ENCODE peak calls at places on chromosomes 2 and 18, in seven cellular contexts. A, D, G, Z, F, C and K are unnamed samples.

GRCh38 chr18:78753240-78753639 is 226.4 kb upstream of the SALL3 start:
- DNase-seq in D (no peak), C (no peak), F (no peak), Z (no peak), A (no peak), G (no peak), K (no peak)

GRCh38 chr2:66003931-66004330 is 431.0 kb upstream of the MEIS1 start:
- DNase-seq in G (no peak), F (no peak), A (no peak), D (no peak), Z (no peak), C (no peak), K (no peak)

GRCh38 chr2:101805146-101806088 is 107.9 kb downstream of the MAP4K4 start:
- DNase-seq in C (no peak), Z (no peak), G (no peak), F (no peak), D (no peak), A (no peak), K (peak; percentile 49)

GRCh38 chr2:172643142-172643541 is 87.3 kb downstream of the PDK1 start:
- DNase-seq in A (no peak), G (no peak), Z (no peak), C (no peak), F (no peak), D (no peak), K (no peak)

GRCh38 chr18:3623769-3624545 is 174.0 kb downstream of the TGIF1 start:
- DNase-seq in C (peak; percentile 69), A (peak; percentile 81), D (peak; percentile 96), G (no peak), Z (peak; percentile 85), F (peak; percentile 29), K (peak; percentile 97)

GRCh38 chr2:63767307-63767706 is 74.4 kb upstream of the UGP2 start:
- DNase-seq in D (no peak), A (no peak), C (no peak), Z (no peak), G (no peak), F (no peak), K (no peak)

GRCh38 chr2:68135448-68136320 is 22.0 kb upstream of the PNO1 start:
- DNase-seq in A (no peak), G (no peak), C (no peak), F (no peak), D (no peak), Z (no peak), K (no peak)

GRCh38 chr2:127176371-127177311 is 43.5 kb downstream of the CYP27C1 start:
- DNase-seq in D (no peak), A (peak; percentile 53), Z (peak; percentile 65), G (no peak), C (no peak), F (no peak), K (no peak)

GRCh38 chr2:239576784-239577183 is 176.0 kb upstream of the HDAC4 start:
- DNase-seq in D (no peak), Z (no peak), F (no peak), G (no peak), A (no peak), C (no peak), K (no peak)

GRCh38 chr18:52341617-52342381 is 1.8 kb downstream of the DCC start:
- DNase-seq in Z (no peak), A (peak; percentile 18), G (no peak), D (no peak), C (no peak), F (no peak), K (no peak)

GRCh38 chr2:34401186-34401585 is 802.1 kb upstream of the FAM98A start:
- DNase-seq in C (no peak), G (no peak), D (no peak), A (no peak), F (no peak), Z (no peak), K (no peak)

GRCh38 chr2:226904592-226904991 is 68.7 kb downstream of the RHBDD1 start:
- DNase-seq in G (no peak), C (no peak), D (no peak), Z (no peak), F (no peak), A (no peak), K (no peak)

GRCh38 chr2:193350509-193350908 is 1155.8 kb upstream of the TMEFF2 start:
- DNase-seq in G (no peak), Z (no peak), F (no peak), A (no peak), D (no peak), C (no peak), K (no peak)

GRCh38 chr2:44168684-44169154 is at the start of gene PPM1B:
- DNase-seq in Z (peak; percentile 99), D (no peak), C (no peak), F (no peak), G (peak; percentile 99), A (peak; percentile 99), K (no peak)

GRCh38 chr2:176494949-176495353 is 225.7 kb downstream of the MTX2 start:
- DNase-seq in F (no peak), Z (peak; percentile 67), C (no peak), G (no peak), A (peak; percentile 11), D (no peak), K (no peak)

GRCh38 chr2:128415768-128416039 is 97.0 kb upstream of the HS6ST1 start:
- DNase-seq in D (no peak), A (no peak), Z (no peak), C (no peak), G (no peak), F (no peak), K (no peak)

GRCh38 chr2:231425811-231426703 is 30.5 kb downstream of the B3GNT7 start:
- DNase-seq in A (no peak), D (no peak), C (no peak), F (no peak), G (peak; percentile 56), Z (no peak), K (no peak)

GRCh38 chr2:119384971-119385370 is 18.2 kb downstream of the DBI start:
- DNase-seq in D (no peak), G (no peak), F (no peak), A (no peak), C (no peak), Z (no peak), K (no peak)

GRCh38 chr2:241951920-241952319 is 82.4 kb downstream of the RTP5 start:
- DNase-seq in F (no peak), Z (no peak), A (no peak), D (no peak), G (no peak), C (no peak), K (no peak)

GRCh38 chr2:237738255-237738654 is 60.3 kb upstream of the RBM44 start:
- DNase-seq in G (no peak), C (no peak), F (no peak), Z (no peak), A (no peak), D (no peak), K (no peak)

GRCh38 chr2:46747297-46747818 is 168.2 kb downstream of the MCFD2 start:
- DNase-seq in D (no peak), C (no peak), G (no peak), Z (no peak), F (no peak), A (no peak), K (no peak)

GRCh38 chr2:61179701-61180639 is 18.0 kb downstream of the C2orf74 start:
- DNase-seq in Z (peak; percentile 85), C (no peak), G (no peak), F (no peak), A (peak; percentile 79), D (peak; percentile 15), K (peak; percentile 82)

GRCh38 chr2:239953418-239954061 is 71.6 kb downstream of the NDUFA10 start:
- DNase-seq in C (no peak), G (no peak), D (no peak), F (no peak), Z (peak; percentile 47), A (peak; percentile 65), K (no peak)

GRCh38 chr18:31248783-31249521 is 69.0 kb upstream of the DSG1 start:
- DNase-seq in F (no peak), D (no peak), A (no peak), Z (no peak), C (no peak), G (no peak), K (peak; percentile 32)